ENCODE peak calls at places on chromosomes 13 and 19, in six cellular contexts. One of them, this sample, is unnamed.
A peak's percentile ranks its signal among the peaks of the same experiment; 100 is the strongest.

GRCh38 chr13:101757446-101758039 is 305.1 kb downstream of the ITGBL1 start:
- DNase-seq in suprapubic skin: no peak
- DNase-seq in cardiac muscle cell: peak; percentile 23
- DNase-seq in esophagus squamous epithelium: no peak
- DNase-seq in mammary epithelial cell: peak; percentile 42
- DNase-seq in SJCRH30: peak; percentile 52
- DNase-seq in this sample: peak; percentile 70

GRCh38 chr19:49073514-49074378 is 1.2 kb upstream of the KCNA7 start:
- DNase-seq in suprapubic skin: no peak
- DNase-seq in cardiac muscle cell: no peak
- DNase-seq in esophagus squamous epithelium: no peak
- DNase-seq in mammary epithelial cell: peak; percentile 57
- DNase-seq in SJCRH30: peak; percentile 75
- DNase-seq in this sample: no peak

GRCh38 chr19:17127671-17128070 is 52.1 kb downstream of the MYO9B start:
- DNase-seq in suprapubic skin: no peak
- DNase-seq in cardiac muscle cell: no peak
- DNase-seq in esophagus squamous epithelium: no peak
- DNase-seq in mammary epithelial cell: no peak
- DNase-seq in SJCRH30: peak; percentile 29
- DNase-seq in this sample: no peak

GRCh38 chr19:4175669-4175931 is 6.8 kb downstream of the SIRT6 start:
- DNase-seq in suprapubic skin: no peak
- DNase-seq in cardiac muscle cell: no peak
- DNase-seq in esophagus squamous epithelium: no peak
- DNase-seq in mammary epithelial cell: no peak
- DNase-seq in SJCRH30: no peak
- DNase-seq in this sample: no peak

GRCh38 chr13:101520672-101521071 is 68.2 kb downstream of the ITGBL1 start:
- DNase-seq in suprapubic skin: no peak
- DNase-seq in cardiac muscle cell: peak; percentile 50
- DNase-seq in esophagus squamous epithelium: no peak
- DNase-seq in mammary epithelial cell: peak; percentile 69
- DNase-seq in SJCRH30: peak; percentile 7
- DNase-seq in this sample: no peak

GRCh38 chr19:29670255-29670654 is 5.0 kb downstream of the PLEKHF1 start:
- DNase-seq in suprapubic skin: no peak
- DNase-seq in cardiac muscle cell: no peak
- DNase-seq in esophagus squamous epithelium: no peak
- DNase-seq in mammary epithelial cell: no peak
- DNase-seq in SJCRH30: no peak
- DNase-seq in this sample: no peak

GRCh38 chr13:34971473-34971872 is 29.4 kb downstream of the NBEA start:
- DNase-seq in suprapubic skin: no peak
- DNase-seq in cardiac muscle cell: no peak
- DNase-seq in esophagus squamous epithelium: no peak
- DNase-seq in mammary epithelial cell: no peak
- DNase-seq in SJCRH30: no peak
- DNase-seq in this sample: no peak

GRCh38 chr19:3098515-3099346 is 4.6 kb downstream of the GNA11 start:
- DNase-seq in suprapubic skin: peak; percentile 74
- DNase-seq in cardiac muscle cell: peak; percentile 26
- DNase-seq in esophagus squamous epithelium: no peak
- DNase-seq in mammary epithelial cell: peak; percentile 46
- DNase-seq in SJCRH30: no peak
- DNase-seq in this sample: peak; percentile 25

GRCh38 chr13:20451397-20451796 is 74.3 kb downstream of the CRYL1 start:
- DNase-seq in suprapubic skin: no peak
- DNase-seq in cardiac muscle cell: no peak
- DNase-seq in esophagus squamous epithelium: no peak
- DNase-seq in mammary epithelial cell: no peak
- DNase-seq in SJCRH30: no peak
- DNase-seq in this sample: no peak

GRCh38 chr19:37980419-37980975 is 73.5 kb downstream of the SIPA1L3 start:
- DNase-seq in suprapubic skin: peak; percentile 31
- DNase-seq in cardiac muscle cell: no peak
- DNase-seq in esophagus squamous epithelium: no peak
- DNase-seq in mammary epithelial cell: no peak
- DNase-seq in SJCRH30: no peak
- DNase-seq in this sample: no peak

GRCh38 chr19:3336680-3337523 is 29.5 kb upstream of the NFIC start:
- DNase-seq in suprapubic skin: peak; percentile 92
- DNase-seq in cardiac muscle cell: peak; percentile 92
- DNase-seq in esophagus squamous epithelium: no peak
- DNase-seq in mammary epithelial cell: no peak
- DNase-seq in SJCRH30: no peak
- DNase-seq in this sample: peak; percentile 85

GRCh38 chr19:6409346-6409745 is 15.3 kb downstream of the KHSRP start:
- DNase-seq in suprapubic skin: no peak
- DNase-seq in cardiac muscle cell: no peak
- DNase-seq in esophagus squamous epithelium: no peak
- DNase-seq in mammary epithelial cell: no peak
- DNase-seq in SJCRH30: no peak
- DNase-seq in this sample: no peak

GRCh38 chr19:18049390-18049789 is 37.3 kb downstream of the IL12RB1 start:
- DNase-seq in suprapubic skin: peak; percentile 84
- DNase-seq in cardiac muscle cell: peak; percentile 86
- DNase-seq in esophagus squamous epithelium: no peak
- DNase-seq in mammary epithelial cell: no peak
- DNase-seq in SJCRH30: no peak
- DNase-seq in this sample: no peak

GRCh38 chr19:38869836-38870607 is 8.1 kb downstream of the RINL start:
- DNase-seq in suprapubic skin: peak; percentile 93
- DNase-seq in cardiac muscle cell: peak; percentile 82
- DNase-seq in esophagus squamous epithelium: peak; percentile 37
- DNase-seq in mammary epithelial cell: peak; percentile 46
- DNase-seq in SJCRH30: no peak
- DNase-seq in this sample: peak; percentile 83

GRCh38 chr19:41646589-41647204 is 19.8 kb upstream of the CEACAM4 start:
- DNase-seq in suprapubic skin: no peak
- DNase-seq in cardiac muscle cell: peak; percentile 29
- DNase-seq in esophagus squamous epithelium: no peak
- DNase-seq in mammary epithelial cell: no peak
- DNase-seq in SJCRH30: no peak
- DNase-seq in this sample: peak; percentile 18

GRCh38 chr13:98509271-98510155 is 67.4 kb downstream of the STK24 start:
- DNase-seq in suprapubic skin: peak; percentile 84
- DNase-seq in cardiac muscle cell: peak; percentile 83
- DNase-seq in esophagus squamous epithelium: peak; percentile 26
- DNase-seq in mammary epithelial cell: peak; percentile 87
- DNase-seq in SJCRH30: peak; percentile 25
- DNase-seq in this sample: peak; percentile 87

GRCh38 chr19:17775245-17775927 is 19.6 kb upstream of the B3GNT3 start:
- DNase-seq in suprapubic skin: no peak
- DNase-seq in cardiac muscle cell: peak; percentile 43
- DNase-seq in esophagus squamous epithelium: no peak
- DNase-seq in mammary epithelial cell: no peak
- DNase-seq in SJCRH30: peak; percentile 74
- DNase-seq in this sample: peak; percentile 57

GRCh38 chr13:38176664-38177063 is 173.0 kb upstream of the UFM1 start:
- DNase-seq in suprapubic skin: no peak
- DNase-seq in cardiac muscle cell: no peak
- DNase-seq in esophagus squamous epithelium: no peak
- DNase-seq in mammary epithelial cell: no peak
- DNase-seq in SJCRH30: no peak
- DNase-seq in this sample: no peak

GRCh38 chr13:38180100-38180499 is 169.6 kb upstream of the UFM1 start:
- DNase-seq in suprapubic skin: no peak
- DNase-seq in cardiac muscle cell: peak; percentile 46
- DNase-seq in esophagus squamous epithelium: no peak
- DNase-seq in mammary epithelial cell: peak; percentile 76
- DNase-seq in SJCRH30: no peak
- DNase-seq in this sample: peak; percentile 56

GRCh38 chr13:38180670-38181069 is 169.0 kb upstream of the UFM1 start:
- DNase-seq in suprapubic skin: no peak
- DNase-seq in cardiac muscle cell: peak; percentile 1
- DNase-seq in esophagus squamous epithelium: no peak
- DNase-seq in mammary epithelial cell: no peak
- DNase-seq in SJCRH30: no peak
- DNase-seq in this sample: peak; percentile 36
- H3K4me3 ChIP-seq in suprapubic skin: no peak overlapping the region
- H3K4me3 ChIP-seq in cardiac muscle cell: no peak overlapping the region
- H3K4me3 ChIP-seq in esophagus squamous epithelium: no peak overlapping the region
- H3K4me3 ChIP-seq in mammary epithelial cell: peak overlapping the region; percentile 19
- H3K4me3 ChIP-seq in SJCRH30: no peak overlapping the region
- H3K4me3 ChIP-seq in this sample: peak overlapping the region; percentile 63

GRCh38 chr19:10321874-10322835 is 6.3 kb upstream of the FDX2 start:
- DNase-seq in suprapubic skin: no peak
- DNase-seq in cardiac muscle cell: no peak
- DNase-seq in esophagus squamous epithelium: no peak
- DNase-seq in mammary epithelial cell: no peak
- DNase-seq in SJCRH30: no peak
- DNase-seq in this sample: no peak
- H3K4me1 ChIP-seq in suprapubic skin: no peaks in the 10 kb centered on the region
- H3K4me1 ChIP-seq in cardiac muscle cell: no peaks in the 10 kb centered on the region
- H3K4me1 ChIP-seq in esophagus squamous epithelium: no peaks in the 10 kb centered on the region
- H3K4me1 ChIP-seq in mammary epithelial cell: no peaks in the 10 kb centered on the region
- H3K4me1 ChIP-seq in SJCRH30: no peaks in the 10 kb centered on the region
- H3K4me1 ChIP-seq in this sample: no peaks in the 10 kb centered on the region

GRCh38 chr19:46838160-46838559 is 12.5 kb downstream of the AP2S1 start:
- DNase-seq in suprapubic skin: no peak
- DNase-seq in cardiac muscle cell: no peak
- DNase-seq in esophagus squamous epithelium: no peak
- DNase-seq in mammary epithelial cell: no peak
- DNase-seq in SJCRH30: no peak
- DNase-seq in this sample: no peak
- H3K36me3 ChIP-seq in suprapubic skin: peaks cover 50% of the 10 kb centered on the region
- H3K36me3 ChIP-seq in cardiac muscle cell: peaks cover 5% of the 10 kb centered on the region
- H3K36me3 ChIP-seq in esophagus squamous epithelium: peaks cover 14% of the 10 kb centered on the region
- H3K36me3 ChIP-seq in mammary epithelial cell: peaks cover 15% of the 10 kb centered on the region
- H3K36me3 ChIP-seq in SJCRH30: peaks cover 7% of the 10 kb centered on the region
- H3K36me3 ChIP-seq in this sample: peaks cover 59% of the 10 kb centered on the region

GRCh38 chr13:114339779-114340534 is 25.7 kb downstream of the CHAMP1 start:
- DNase-seq in suprapubic skin: no peak
- DNase-seq in cardiac muscle cell: peak; percentile 59
- DNase-seq in esophagus squamous epithelium: no peak
- DNase-seq in mammary epithelial cell: peak; percentile 33
- DNase-seq in SJCRH30: peak; percentile 48
- DNase-seq in this sample: peak; percentile 76

GRCh38 chr13:114334305-114335053 is 20.2 kb downstream of the CHAMP1 start:
- DNase-seq in suprapubic skin: no peak
- DNase-seq in cardiac muscle cell: no peak
- DNase-seq in esophagus squamous epithelium: no peak
- DNase-seq in mammary epithelial cell: no peak
- DNase-seq in SJCRH30: no peak
- DNase-seq in this sample: no peak

GRCh38 chr13:114341003-114341777 is 26.9 kb downstream of the CHAMP1 start:
- DNase-seq in suprapubic skin: no peak
- DNase-seq in cardiac muscle cell: no peak
- DNase-seq in esophagus squamous epithelium: no peak
- DNase-seq in mammary epithelial cell: no peak
- DNase-seq in SJCRH30: peak; percentile 20
- DNase-seq in this sample: no peak

DNA sequence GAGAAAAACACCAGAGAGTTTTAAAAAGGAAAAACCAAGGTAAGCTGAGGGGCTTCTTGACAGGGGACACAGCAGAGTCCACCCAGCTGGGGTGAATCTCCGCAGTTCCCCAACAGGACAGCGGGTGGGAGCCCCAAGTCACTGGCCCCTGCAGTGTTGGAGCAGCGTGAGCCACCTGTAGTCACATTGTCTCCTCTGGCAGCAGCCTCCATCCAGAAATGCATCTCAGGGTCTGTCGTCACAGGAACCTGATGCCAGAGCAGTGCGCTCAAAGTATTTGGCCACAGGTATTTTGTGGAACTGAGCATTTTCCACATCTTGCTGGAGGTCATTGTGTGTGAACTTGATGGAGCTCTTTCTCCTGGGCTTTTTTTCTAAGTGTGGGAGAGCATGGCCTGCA is 24.7 kb downstream of the CHAMP1 start:
- DNase-seq in suprapubic skin: no peak
- DNase-seq in cardiac muscle cell: no peak
- DNase-seq in esophagus squamous epithelium: no peak
- DNase-seq in mammary epithelial cell: no peak
- DNase-seq in SJCRH30: no peak
- DNase-seq in this sample: no peak
- H3K4me3 ChIP-seq in suprapubic skin: no peak overlapping the region
- H3K4me3 ChIP-seq in cardiac muscle cell: no peak overlapping the region
- H3K4me3 ChIP-seq in esophagus squamous epithelium: no peak overlapping the region
- H3K4me3 ChIP-seq in mammary epithelial cell: no peak overlapping the region
- H3K4me3 ChIP-seq in SJCRH30: no peak overlapping the region
- H3K4me3 ChIP-seq in this sample: no peak overlapping the region

DNA sequence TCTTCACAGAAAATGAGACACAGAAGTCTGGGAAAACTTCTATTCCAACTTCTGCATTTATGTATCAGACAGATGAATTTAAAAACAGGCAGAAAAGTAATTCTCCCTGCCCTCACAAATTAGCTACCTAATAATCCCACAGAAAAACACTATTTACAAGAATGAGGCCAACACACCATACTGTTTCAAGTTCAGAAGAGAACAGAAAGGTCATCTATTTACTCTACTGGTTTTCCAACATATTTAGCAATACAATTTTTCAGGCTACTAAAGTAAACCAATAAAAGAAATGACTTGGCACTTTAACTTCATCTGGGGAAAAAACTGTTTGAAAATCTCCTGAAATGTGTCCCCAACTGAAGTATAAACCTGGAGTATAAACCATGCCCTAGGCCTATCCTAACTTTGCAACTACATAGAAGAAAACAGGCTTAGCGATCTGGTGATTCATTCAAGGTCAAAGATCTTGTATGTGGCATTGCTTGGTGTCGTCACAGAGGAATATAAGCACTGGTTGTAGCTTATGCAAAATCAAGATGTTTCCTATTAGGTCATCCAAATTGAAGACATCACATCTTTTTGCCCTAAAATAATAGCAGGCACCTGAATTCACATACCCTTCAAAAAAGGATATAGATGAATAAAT is 20.1 kb upstream of the EBPL start:
- DNase-seq in suprapubic skin: no peak
- DNase-seq in cardiac muscle cell: peak; percentile 79
- DNase-seq in esophagus squamous epithelium: no peak
- DNase-seq in mammary epithelial cell: peak; percentile 44
- DNase-seq in SJCRH30: no peak
- DNase-seq in this sample: peak; percentile 72
- H3K4me1 ChIP-seq in suprapubic skin: no peaks in the 10 kb centered on the region
- H3K4me1 ChIP-seq in cardiac muscle cell: no peaks in the 10 kb centered on the region
- H3K4me1 ChIP-seq in esophagus squamous epithelium: no peaks in the 10 kb centered on the region
- H3K4me1 ChIP-seq in mammary epithelial cell: no peaks in the 10 kb centered on the region
- H3K4me1 ChIP-seq in SJCRH30: no peaks in the 10 kb centered on the region
- H3K4me1 ChIP-seq in this sample: peaks cover 6% of the 10 kb centered on the region

GRCh38 chr19:12265921-12266704 is 28.6 kb downstream of the ZNF44 start:
- DNase-seq in suprapubic skin: no peak
- DNase-seq in cardiac muscle cell: no peak
- DNase-seq in esophagus squamous epithelium: no peak
- DNase-seq in mammary epithelial cell: no peak
- DNase-seq in SJCRH30: no peak
- DNase-seq in this sample: no peak
- H3K36me3 ChIP-seq in suprapubic skin: peaks cover 16% of the 10 kb centered on the region
- H3K36me3 ChIP-seq in cardiac muscle cell: peaks cover 8% of the 10 kb centered on the region
- H3K36me3 ChIP-seq in esophagus squamous epithelium: no peaks in the 10 kb centered on the region
- H3K36me3 ChIP-seq in mammary epithelial cell: no peaks in the 10 kb centered on the region
- H3K36me3 ChIP-seq in SJCRH30: peaks cover 9% of the 10 kb centered on the region
- H3K36me3 ChIP-seq in this sample: peaks cover 27% of the 10 kb centered on the region